ENCODE peak calls at places on chromosome 18, in nine cellular contexts. O is Panc1, J is tibial nerve, M is AG04450, W is stomach, F is choroid plexus epithelial cell, A is GM23338, V is IMR-90, T is colonic mucosa. S is an unnamed sample.

GRCh38 chr18:50161806-50162205 is 33.1 kb downstream of the MYO5B start:
- DNase-seq in A (no peak), F (no peak), M (no peak), J (no peak), T (no peak), W (no peak), V (no peak), O (no peak), S (no peak)

GRCh38 chr18:8911408-8912340 is 190.8 kb upstream of the NDUFV2 start:
- DNase-seq in W (no peak), A (no peak), O (no peak), F (no peak), J (no peak), T (no peak), M (no peak), V (no peak), S (no peak)

GRCh38 chr18:53817976-53818950 is 406.2 kb downstream of the MBD2 start:
- DNase-seq in V (no peak), M (no peak), T (no peak), A (no peak), J (no peak), F (no peak), W (no peak), O (no peak), S (no peak)

GRCh38 chr18:8469793-8470192 is 139.4 kb upstream of the RAB12 start:
- DNase-seq in A (no peak), J (no peak), O (no peak), V (peak), F (peak), M (no peak), W (no peak), T (no peak), S (no peak)

GRCh38 chr18:32021756-32022564 is 3.3 kb downstream of the RNF125 start:
- DNase-seq in V (no peak), O (no peak), M (no peak), T (no peak), J (no peak), W (no peak), F (no peak), A (no peak), S (no peak)

GRCh38 chr18:1306641-1307040 is 402.0 kb downstream of the ADCYAP1 start:
- DNase-seq in O (no peak), W (no peak), M (no peak), V (no peak), J (no peak), F (no peak), T (no peak), A (no peak), S (no peak)

GRCh38 chr18:79680100-79680879 is 687 bp downstream of the CTDP1 start:
- DNase-seq in A (peak), J (peak), T (peak), V (peak), M (no peak), O (no peak), W (peak), F (peak), S (no peak)

GRCh38 chr18:79690071-79690470 is 10.5 kb downstream of the CTDP1 start:
- DNase-seq in T (no peak), V (no peak), J (no peak), W (no peak), M (no peak), O (no peak), F (no peak), A (no peak), S (no peak)

GRCh38 chr18:33706391-33706790 is 128.4 kb downstream of the ASXL3 start:
- DNase-seq in W (no peak), O (no peak), J (no peak), V (peak), T (no peak), A (no peak), M (no peak), F (no peak), S (no peak)

GRCh38 chr18:58348947-58349346 is 279.9 kb downstream of the ALPK2 start:
- DNase-seq in O (no peak), F (no peak), V (no peak), J (no peak), T (no peak), M (no peak), W (no peak), A (no peak), S (no peak)

GRCh38 chr18:1094408-1094807 is 189.7 kb downstream of the ADCYAP1 start:
- DNase-seq in A (no peak), T (no peak), W (no peak), O (no peak), M (no peak), F (peak), V (no peak), J (no peak), S (no peak)

GRCh38 chr18:53745228-53745967 is 479.1 kb downstream of the MBD2 start:
- DNase-seq in M (no peak), F (peak), O (no peak), W (no peak), V (no peak), T (peak), A (no peak), J (no peak), S (no peak)

GRCh38 chr18:50826027-50826426 is 6.2 kb upstream of the MRO start:
- DNase-seq in J (no peak), A (no peak), O (no peak), V (no peak), M (no peak), F (no peak), T (peak), W (no peak), S (no peak)

GRCh38 chr18:54558609-54559585 is 32.1 kb upstream of the DYNAP start:
- DNase-seq in J (peak), O (peak), T (peak), W (no peak), A (peak), V (peak), M (no peak), F (peak), S (peak)

GRCh38 chr18:53984021-53984420 is 240.4 kb downstream of the MBD2 start:
- DNase-seq in W (no peak), A (no peak), O (no peak), M (no peak), T (no peak), F (peak), V (no peak), J (no peak), S (no peak)

GRCh38 chr18:23574611-23575308 is 11.5 kb downstream of the NPC1 start:
- DNase-seq in F (no peak), M (no peak), T (no peak), A (no peak), J (no peak), V (no peak), W (no peak), O (no peak), S (no peak)

GRCh38 chr18:73551211-73551610 is 596.4 kb downstream of the FBXO15 start:
- DNase-seq in O (no peak), V (no peak), J (no peak), M (no peak), T (no peak), A (no peak), W (no peak), F (no peak), S (no peak)

GRCh38 chr18:31010601-31011000 is 31.9 kb downstream of the DSC3 start:
- DNase-seq in J (no peak), T (no peak), V (no peak), A (no peak), W (no peak), M (no peak), O (no peak), F (no peak), S (no peak)

GRCh38 chr18:59377938-59378337 is 18.9 kb upstream of the LMAN1 start:
- DNase-seq in V (no peak), T (no peak), W (no peak), F (no peak), A (no peak), J (no peak), M (no peak), O (no peak), S (no peak)
- H3K4me3 ChIP-seq in V (no peak), T (no peak), W (no peak), F (no peak), A (no peak), J (no peak), M (no peak), O (no peak), S (no peak)

GRCh38 chr18:44680271-44681038 is at the start of gene SETBP1:
- DNase-seq in T (peak), J (peak), V (peak), M (no peak), A (peak), F (peak), O (no peak), W (peak), S (no peak)

GRCh38 chr18:44679912-44680270 is 797 bp upstream of the SETBP1 start:
- DNase-seq in V (peak), T (peak), O (no peak), W (peak), A (peak), J (peak), M (no peak), F (peak), S (no peak)

GRCh38 chr18:44677933-44678332 is 2.8 kb upstream of the SETBP1 start:
- DNase-seq in A (no peak), V (no peak), W (no peak), J (no peak), O (no peak), T (no peak), F (no peak), M (no peak), S (no peak)

GRCh38 chr18:44678725-44679055 is 2.0 kb upstream of the SETBP1 start:
- DNase-seq in W (no peak), T (no peak), O (no peak), J (no peak), F (no peak), M (no peak), V (no peak), A (no peak), S (no peak)

DNA sequence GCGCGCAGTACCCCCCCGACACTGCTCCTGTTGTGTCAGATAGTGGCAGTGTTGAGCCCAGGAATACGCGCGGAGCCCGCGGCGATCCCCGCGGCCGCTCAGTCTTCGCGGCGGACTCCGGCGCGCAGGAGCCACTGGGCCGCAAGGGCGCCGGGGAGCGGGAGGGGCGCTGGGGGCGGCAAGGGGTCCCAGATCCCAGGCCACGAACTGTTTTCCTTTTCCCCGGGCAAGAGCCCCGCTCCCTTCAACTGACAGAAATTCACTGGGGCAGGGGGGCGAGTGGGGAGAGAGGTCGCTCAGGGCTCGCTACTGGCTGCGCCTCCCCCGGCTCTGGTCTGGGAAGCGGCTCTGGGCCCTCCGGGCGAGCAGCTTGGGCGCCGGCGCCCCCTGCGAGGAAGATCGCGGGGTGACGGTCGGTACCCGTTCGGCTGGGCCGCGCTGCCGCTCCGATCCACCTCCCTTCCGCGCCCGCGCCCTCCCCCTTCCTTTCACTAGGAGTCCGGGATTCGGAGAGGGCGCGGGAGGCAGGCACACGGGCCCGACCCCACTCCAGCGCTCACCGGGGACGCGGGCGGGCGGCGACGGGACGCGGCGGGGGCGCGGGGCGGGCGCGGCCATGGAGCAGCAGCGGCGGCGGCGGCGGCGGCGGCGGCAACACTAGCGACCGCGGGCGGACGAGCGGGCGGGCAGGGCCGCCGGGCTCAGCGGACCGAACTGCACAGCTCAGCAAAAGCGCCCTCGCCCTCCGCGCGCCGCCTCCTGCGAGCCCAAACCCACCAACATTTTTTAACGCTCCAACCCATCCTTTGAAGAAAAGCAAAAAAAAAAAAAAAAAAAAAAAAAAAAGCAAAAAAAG is 1.4 kb upstream of the SETBP1 start:
- DNase-seq in F (peak), O (no peak), V (peak), A (peak), W (peak), T (peak), J (peak), M (peak), S (peak)
- TF ChIP-seq CTCF in F (peak), O (peak), V (peak), A (peak), W (peak), T (peak), J (peak), M (peak), S (peak)

DNA sequence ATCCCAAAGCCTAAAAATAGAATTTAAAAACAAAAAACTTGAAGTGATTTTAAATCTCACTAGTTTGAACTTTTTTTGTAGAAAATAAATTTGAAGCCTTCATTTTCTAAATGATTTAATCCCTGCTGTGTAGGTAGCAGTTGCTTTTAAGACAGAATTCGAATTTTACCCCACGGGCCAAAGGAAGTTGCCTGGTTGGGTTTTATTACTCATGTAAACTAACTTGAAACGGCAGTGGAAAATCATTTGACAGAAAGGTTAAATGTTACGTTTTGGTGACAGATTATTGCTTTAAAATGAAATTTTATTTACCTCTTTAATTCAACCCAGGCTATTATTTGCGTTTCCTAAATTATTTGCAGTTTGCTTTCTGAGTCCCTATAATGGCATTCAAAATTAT is 2.0 kb downstream of the MAPRE2 start:
- DNase-seq in V (no peak), A (no peak), J (no peak), M (no peak), F (no peak), W (no peak), T (no peak), O (no peak), S (no peak)
- H3K4me3 ChIP-seq in V (no peak), A (peak), J (peak), M (no peak), F (no peak), W (peak), T (peak), O (no peak), S (no peak)

GRCh38 chr18:77761332-77761731 is 511.7 kb downstream of the GALR1 start:
- DNase-seq in W (no peak), M (no peak), T (no peak), J (no peak), O (no peak), F (no peak), V (no peak), A (no peak), S (no peak)

GRCh38 chr18:77762632-77763031 is 513.0 kb downstream of the GALR1 start:
- DNase-seq in W (no peak), A (no peak), F (no peak), J (no peak), M (no peak), O (no peak), V (no peak), T (no peak), S (no peak)

GRCh38 chr18:77766421-77766820 is 516.8 kb downstream of the GALR1 start:
- DNase-seq in J (no peak), A (no peak), F (no peak), V (no peak), T (no peak), W (no peak), M (no peak), O (no peak), S (no peak)

GRCh38 chr18:77763530-77763929 is 513.9 kb downstream of the GALR1 start:
- DNase-seq in M (no peak), V (no peak), W (no peak), A (no peak), T (no peak), J (no peak), F (no peak), O (no peak), S (no peak)

GRCh38 chr18:77765468-77765867 is 515.8 kb downstream of the GALR1 start:
- DNase-seq in W (no peak), T (no peak), A (peak), J (peak), M (no peak), V (no peak), F (peak), O (peak), S (no peak)
- TF ChIP-seq CTCF in W (no peak), T (no peak), A (peak), J (peak), M (no peak), V (no peak), F (peak), O (peak), S (peak)

GRCh38 chr18:10580215-10580614 is 54.4 kb downstream of the NAPG start:
- DNase-seq in W (no peak), F (no peak), A (no peak), T (no peak), M (no peak), J (no peak), V (no peak), O (no peak), S (no peak)

DNA sequence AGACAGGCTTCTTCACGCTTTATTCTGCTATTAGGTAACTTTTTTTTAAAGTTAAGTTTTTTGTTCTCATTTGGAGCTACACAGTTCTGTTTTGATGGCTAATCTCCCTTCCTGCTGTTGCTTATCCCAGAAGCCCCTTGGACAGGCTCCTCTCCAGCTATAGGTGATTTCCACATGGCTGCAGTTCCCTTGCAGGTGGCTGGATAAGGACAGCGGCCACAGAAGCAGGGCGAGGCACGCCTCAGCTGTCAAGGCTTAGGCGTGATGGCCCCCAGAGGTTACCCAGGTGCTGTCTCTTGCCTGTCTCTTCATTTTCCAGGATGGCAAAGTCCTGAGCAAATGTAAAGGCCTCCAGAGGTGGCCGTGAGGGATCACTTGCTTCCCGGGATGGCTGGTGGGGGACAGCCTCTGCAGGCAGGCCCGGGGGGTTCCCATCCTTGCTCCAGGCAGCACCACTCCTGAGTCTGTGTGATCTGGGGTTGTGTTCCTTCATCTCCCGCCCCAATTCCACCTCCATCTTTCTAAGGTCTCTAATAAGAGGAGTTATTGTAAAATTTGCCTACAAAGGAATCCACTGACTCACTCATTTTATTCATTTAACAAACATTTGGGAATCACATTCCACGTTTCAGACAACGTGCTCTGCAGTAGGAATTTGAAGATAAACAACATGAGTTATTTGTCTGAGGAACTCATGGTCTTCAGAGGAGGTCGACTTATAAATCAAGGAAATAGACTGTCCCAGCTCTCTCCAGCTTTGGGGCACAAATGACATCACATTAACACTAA is 53.4 kb downstream of the NAPG start:
- DNase-seq in T (no peak), O (no peak), J (no peak), F (peak), M (peak), W (no peak), A (no peak), V (peak), S (no peak)
- H3K4me3 ChIP-seq in T (no peak), O (no peak), J (no peak), F (no peak), M (no peak), W (no peak), A (no peak), V (no peak), S (no peak)

GRCh38 chr18:35344736-35345459 is 678 bp upstream of the ZNF24 start:
- DNase-seq in F (no peak), T (no peak), J (no peak), A (no peak), M (no peak), V (no peak), W (no peak), O (no peak), S (no peak)

GRCh38 chr18:35345460-35345921 is 1.3 kb upstream of the ZNF24 start:
- DNase-seq in F (peak), O (no peak), V (no peak), T (no peak), J (no peak), W (peak), A (peak), M (no peak), S (no peak)

GRCh38 chr18:35345950-35346349 is 1.7 kb upstream of the ZNF24 start:
- DNase-seq in V (no peak), W (no peak), J (no peak), M (no peak), A (no peak), T (no peak), O (no peak), F (no peak), S (no peak)

GRCh38 chr18:35343488-35343935 is 708 bp downstream of the ZNF24 start:
- DNase-seq in T (no peak), M (no peak), J (no peak), V (no peak), O (no peak), F (peak), W (no peak), A (no peak), S (no peak)

GRCh38 chr18:35343936-35344735 is at the start of gene ZNF24:
- DNase-seq in A (peak), M (peak), V (peak), O (peak), T (peak), F (peak), W (peak), J (peak), S (peak)
- TF ChIP-seq CTCF in A (no peak), M (no peak), V (no peak), O (no peak), T (no peak), F (no peak), W (no peak), J (no peak), S (no peak)

DNA sequence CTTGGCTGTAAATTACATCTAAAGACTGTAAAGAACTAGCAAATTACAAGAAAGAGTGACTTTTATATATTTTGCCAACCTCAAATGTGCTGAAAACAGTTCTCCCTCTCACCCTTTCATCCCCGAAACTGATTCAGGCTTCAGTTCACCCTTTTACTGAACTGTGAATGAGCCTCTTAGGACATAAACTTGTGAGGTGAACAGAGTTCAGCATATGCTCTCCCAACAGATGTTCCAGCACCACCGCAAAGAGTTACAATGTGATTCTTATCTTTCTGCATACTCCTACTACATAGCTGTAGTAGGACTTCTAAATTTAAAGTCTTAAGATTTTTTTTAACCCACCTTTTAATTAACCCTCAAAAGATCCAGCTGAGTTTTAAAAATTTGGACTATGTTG is 1.2 kb upstream of the ZCCHC2 start:
- DNase-seq in F (peak), O (no peak), A (no peak), M (no peak), W (no peak), T (no peak), J (no peak), V (no peak), S (no peak)
- H3K4me3 ChIP-seq in F (peak), O (peak), A (peak), M (no peak), W (peak), T (peak), J (peak), V (no peak), S (no peak)

S was measured in GM12864.